ENCODE peak calls at places on chromosome 15, in ten cellular contexts. F is GM12864, O is foreskin fibroblast, E is GM12878, S is sigmoid colon, M is Calu3, Y is AG09309, G is GM13976, T is HFFc6, R is IMR-90. J is an unnamed sample.

GRCh38 chr15:96125681-96126080 is 204.8 kb upstream of the NR2F2 start:
- DNase-seq in F (no peak), O (peak), E (no peak), S (no peak), M (no peak), Y (no peak), G (no peak), T (peak), R (peak), J (no peak)

GRCh38 chr15:36982441-36982840 is 117.9 kb downstream of the MEIS2 start:
- DNase-seq in F (no peak), O (peak), E (no peak), S (no peak), M (no peak), Y (no peak), G (no peak), T (no peak), R (peak), J (no peak)

GRCh38 chr15:59764775-59765174 is 75.7 kb upstream of the BNIP2 start:
- DNase-seq in F (no peak), O (no peak), E (no peak), S (no peak), M (no peak), Y (no peak), G (no peak), T (no peak), R (no peak), J (no peak)

GRCh38 chr15:48544816-48545215 is 100.7 kb downstream of the FBN1 start:
- DNase-seq in F (no peak), O (peak), E (no peak), S (no peak), M (no peak), Y (no peak), G (no peak), T (peak), R (peak), J (no peak)

GRCh38 chr15:27486676-27487290 is 515.8 kb downstream of the GABRG3 start:
- DNase-seq in F (no peak), O (no peak), E (no peak), S (no peak), M (no peak), Y (no peak), G (no peak), T (no peak), R (no peak), J (no peak)

GRCh38 chr15:87576486-87577176 is 679.9 kb downstream of the NTRK3 start:
- DNase-seq in F (no peak), O (no peak), E (no peak), S (no peak), M (no peak), Y (no peak), G (no peak), T (no peak), R (no peak), J (no peak)

GRCh38 chr15:28960979-28961378 is 75.2 kb downstream of the APBA2 start:
- DNase-seq in F (no peak), O (peak), E (no peak), S (no peak), M (no peak), Y (peak), G (no peak), T (peak), R (peak), J (no peak)

GRCh38 chr15:72319985-72320671 is at the start of gene CELF6:
- DNase-seq in F (peak), O (peak), E (peak), S (peak), M (peak), Y (no peak), G (peak), T (peak), R (peak), J (peak)

GRCh38 chr15:94237903-94238302 is 6.5 kb downstream of the MCTP2 start:
- DNase-seq in F (no peak), O (no peak), E (no peak), S (no peak), M (no peak), Y (no peak), G (no peak), T (no peak), R (peak), J (no peak)

GRCh38 chr15:83786336-83786735 is 132.4 kb downstream of the ADAMTSL3 start:
- DNase-seq in F (no peak), O (no peak), E (no peak), S (no peak), M (no peak), Y (no peak), G (no peak), T (no peak), R (no peak), J (no peak)

GRCh38 chr15:73626072-73626471 is 7.1 kb downstream of the NPTN start:
- DNase-seq in F (no peak), O (no peak), E (no peak), S (no peak), M (no peak), Y (no peak), G (no peak), T (no peak), R (no peak), J (no peak)

GRCh38 chr15:90819850-90820249 is 48.5 kb upstream of the FURIN start:
- DNase-seq in F (no peak), O (no peak), E (no peak), S (peak), M (no peak), Y (no peak), G (no peak), T (no peak), R (no peak), J (no peak)

GRCh38 chr15:68558318-68559305 is 20.2 kb upstream of the CORO2B start:
- DNase-seq in F (no peak), O (peak), E (no peak), S (peak), M (peak), Y (no peak), G (no peak), T (no peak), R (no peak), J (no peak)

GRCh38 chr15:73326157-73326556 is 42.6 kb downstream of the HCN4 start:
- DNase-seq in F (no peak), O (no peak), E (no peak), S (peak), M (no peak), Y (no peak), G (peak), T (no peak), R (no peak), J (no peak)

GRCh38 chr15:50925281-50925680 is 16.8 kb downstream of the AP4E1 start:
- DNase-seq in F (no peak), O (peak), E (no peak), S (no peak), M (no peak), Y (no peak), G (no peak), T (no peak), R (no peak), J (no peak)

GRCh38 chr15:71548317-71548908 is 261.9 kb upstream of the NR2E3 start:
- DNase-seq in F (no peak), O (no peak), E (no peak), S (no peak), M (no peak), Y (no peak), G (no peak), T (no peak), R (no peak), J (no peak)

GRCh38 chr15:65888998-65889397 is 19.7 kb downstream of the RAB11A start:
- DNase-seq in F (no peak), O (no peak), E (no peak), S (no peak), M (no peak), Y (no peak), G (no peak), T (no peak), R (no peak), J (no peak)

GRCh38 chr15:65883571-65883970 is 14.3 kb downstream of the RAB11A start:
- DNase-seq in F (no peak), O (no peak), E (no peak), S (no peak), M (no peak), Y (no peak), G (no peak), T (no peak), R (no peak), J (no peak)

GRCh38 chr15:65884511-65884910 is 15.2 kb downstream of the RAB11A start:
- DNase-seq in F (no peak), O (no peak), E (no peak), S (no peak), M (no peak), Y (no peak), G (no peak), T (no peak), R (no peak), J (no peak)

GRCh38 chr15:65887565-65887964 is 18.3 kb downstream of the RAB11A start:
- DNase-seq in F (no peak), O (no peak), E (no peak), S (no peak), M (no peak), Y (no peak), G (no peak), T (no peak), R (no peak), J (no peak)

GRCh38 chr15:65885668-65886218 is 16.5 kb downstream of the RAB11A start:
- DNase-seq in F (no peak), O (no peak), E (no peak), S (no peak), M (no peak), Y (no peak), G (no peak), T (no peak), R (no peak), J (no peak)
- TF ChIP-seq CTCF in F (no peak), O (no peak), E (no peak), S (no peak), M (no peak), Y (no peak), G (no peak), T (no peak), R (no peak), J (no peak)

DNA sequence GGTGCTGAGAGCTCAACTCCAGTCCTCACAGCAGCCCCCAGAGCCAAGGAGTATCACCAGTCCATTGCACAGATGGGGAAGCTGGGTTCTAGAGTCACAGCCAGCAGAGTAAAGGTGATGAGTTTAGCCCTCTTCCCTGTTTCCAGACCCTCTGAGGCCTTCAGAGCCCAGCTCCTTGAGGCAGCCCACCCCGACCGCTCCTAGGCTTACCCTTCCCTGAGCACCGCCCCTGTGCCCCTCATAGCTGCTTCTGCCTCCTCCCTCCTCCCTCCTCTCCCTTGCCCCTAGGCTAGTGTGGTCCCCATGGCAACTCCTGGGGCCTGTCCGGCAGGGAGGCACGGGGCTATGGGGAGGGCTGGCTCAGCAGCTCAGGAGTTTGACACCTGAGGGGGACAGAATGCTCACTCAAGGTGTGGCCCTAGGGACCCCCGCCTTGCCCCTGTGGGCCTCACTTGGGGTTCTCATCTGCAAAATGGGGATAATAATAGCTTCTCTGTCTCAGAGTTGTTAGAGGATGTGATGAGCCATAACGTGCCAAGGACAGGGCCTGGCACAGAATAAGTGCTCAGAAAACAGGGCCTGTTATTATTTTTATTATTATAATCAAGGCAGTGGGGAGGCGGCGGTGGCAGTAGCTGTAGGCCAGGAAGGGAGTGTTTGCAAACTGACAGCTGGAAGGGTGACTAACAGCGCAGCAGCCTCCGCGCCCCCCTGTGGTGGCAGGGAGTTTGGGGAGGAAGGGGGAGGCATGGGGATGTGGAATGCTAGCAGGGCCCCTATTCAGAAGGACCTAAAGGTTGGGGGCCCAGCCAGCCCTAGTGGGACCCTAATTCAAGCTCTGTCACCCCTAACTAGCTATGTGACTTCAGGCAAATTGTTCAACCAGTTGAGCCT is 11.5 kb downstream of the CSK start:
- DNase-seq in F (no peak), O (no peak), E (no peak), S (peak), M (no peak), Y (no peak), G (no peak), T (no peak), R (no peak), J (no peak)
- TF ChIP-seq CTCF in F (peak), O (no peak), E (peak), S (no peak), M (no peak), Y (no peak), G (peak), T (no peak), R (no peak), J (no peak)

GRCh38 chr15:63041982-63042878 is at the start of gene TPM1:
- DNase-seq in F (no peak), O (peak), E (no peak), S (peak), M (peak), Y (peak), G (peak), T (peak), R (peak), J (peak)
- TF ChIP-seq CTCF in F (no peak), O (no peak), E (no peak), S (no peak), M (no peak), Y (peak), G (no peak), T (peak), R (peak), J (no peak)

DNA sequence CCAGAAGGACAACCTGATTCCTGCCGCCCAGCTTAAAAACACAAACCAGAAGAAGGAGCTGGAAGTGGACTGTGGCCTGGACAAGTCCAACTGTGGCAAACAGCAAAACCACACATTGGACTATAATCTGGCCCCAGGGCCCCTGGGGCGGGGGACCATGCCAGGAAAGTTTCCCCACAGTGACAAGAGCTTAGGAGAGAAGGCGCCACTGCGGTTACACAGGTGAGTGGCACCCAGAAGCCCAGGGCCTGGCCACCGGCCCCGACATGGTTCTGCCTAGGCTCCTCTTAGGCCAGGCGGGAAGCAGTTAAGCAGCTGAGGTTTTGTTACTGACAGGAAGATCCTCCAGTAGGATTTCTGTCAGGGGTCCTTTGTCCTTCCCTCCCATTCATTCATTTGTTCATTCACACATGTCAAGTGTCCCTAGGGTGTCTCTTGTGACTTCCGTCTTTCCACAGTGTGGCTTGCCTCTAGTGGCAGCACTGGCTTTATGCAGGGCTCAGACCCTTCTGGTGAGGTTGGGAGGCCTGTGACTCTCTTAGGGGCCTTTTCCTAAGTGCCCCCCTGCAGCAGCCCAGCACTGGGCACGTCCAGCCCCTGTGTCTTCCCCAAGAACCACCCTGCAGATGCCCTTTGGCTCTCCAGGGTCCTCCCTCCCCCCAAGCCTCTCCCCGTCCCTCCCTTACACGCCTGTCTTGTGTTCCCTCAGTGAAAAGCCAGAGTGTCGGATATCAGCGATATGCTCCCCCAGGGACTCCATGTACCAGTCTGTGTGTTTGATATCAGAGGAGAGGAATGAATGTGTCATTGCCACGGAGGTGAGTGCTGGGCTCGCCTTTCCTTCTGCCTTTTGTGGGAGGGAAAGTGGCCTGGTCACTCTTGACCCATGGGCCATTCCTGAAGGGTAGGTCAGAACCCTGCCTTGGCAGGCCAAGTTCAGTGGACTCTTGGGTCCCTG is 7.8 kb downstream of the DLL4 start:
- DNase-seq in F (no peak), O (peak), E (no peak), S (no peak), M (no peak), Y (no peak), G (no peak), T (no peak), R (peak), J (no peak)
- TF ChIP-seq CTCF in F (peak), O (no peak), E (peak), S (no peak), M (no peak), Y (no peak), G (peak), T (peak), R (no peak), J (peak)

DNA sequence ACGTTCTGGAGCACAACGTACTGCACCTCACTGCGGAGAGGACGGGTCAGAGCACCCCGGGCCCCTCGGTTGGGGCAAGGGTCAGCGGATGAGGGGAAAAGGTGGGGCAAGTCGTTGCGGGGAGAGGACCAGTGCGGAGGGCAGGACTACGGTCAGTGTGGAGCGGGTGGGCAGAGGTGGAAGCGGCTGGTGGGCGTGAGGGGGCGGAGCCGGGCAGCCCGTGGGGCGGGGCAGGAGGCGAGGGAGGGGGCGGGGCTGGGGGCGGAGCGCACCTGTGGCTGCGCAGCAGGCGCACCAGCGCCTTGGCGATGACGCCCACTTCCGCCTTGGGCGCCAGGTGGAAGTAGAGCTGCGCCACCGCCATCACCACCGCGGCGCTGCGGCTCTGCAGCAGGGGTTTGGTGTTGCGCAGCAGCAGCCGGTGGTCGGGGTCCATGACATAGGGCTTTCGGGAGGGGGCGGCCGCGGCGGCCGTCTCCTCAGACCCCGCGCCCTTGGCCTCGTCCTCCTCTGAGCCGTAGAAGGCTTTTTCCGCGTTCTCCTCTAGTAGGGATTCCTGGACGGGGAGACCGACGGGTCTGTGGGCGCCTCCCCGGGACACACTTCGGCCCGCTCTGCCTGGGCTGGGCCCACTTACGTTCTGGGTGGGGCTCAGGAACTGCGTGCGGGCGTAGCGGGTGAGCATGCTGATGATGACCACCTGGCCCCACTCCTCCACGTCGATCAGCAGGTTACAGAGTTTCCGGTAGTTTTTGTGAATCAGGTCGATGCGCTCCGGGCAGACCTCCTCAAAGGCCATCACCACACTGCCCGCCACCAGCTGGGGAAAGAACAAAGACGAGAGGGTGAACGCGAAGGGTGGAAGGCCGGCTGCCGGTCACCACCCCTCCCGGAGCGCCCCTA is 29.2 kb downstream of the AP3B2 start:
- DNase-seq in F (peak), O (no peak), E (no peak), S (peak), M (peak), Y (no peak), G (peak), T (no peak), R (no peak), J (peak)
- TF ChIP-seq CTCF in F (peak), O (no peak), E (peak), S (no peak), M (no peak), Y (no peak), G (peak), T (no peak), R (no peak), J (no peak)

GRCh38 chr15:89761009-89761831 is 10.2 kb upstream of the MESP1 start:
- DNase-seq in F (no peak), O (no peak), E (no peak), S (no peak), M (peak), Y (no peak), G (peak), T (no peak), R (no peak), J (no peak)
- TF ChIP-seq CTCF in F (no peak), O (no peak), E (no peak), S (no peak), M (peak), Y (no peak), G (no peak), T (peak), R (no peak), J (peak)

GRCh38 chr15:70436428-70436827 is 326.9 kb downstream of the UACA start:
- DNase-seq in F (peak), O (no peak), E (peak), S (no peak), M (no peak), Y (no peak), G (peak), T (no peak), R (no peak), J (no peak)

GRCh38 chr15:70439304-70439877 is 324.0 kb downstream of the UACA start:
- DNase-seq in F (no peak), O (no peak), E (no peak), S (no peak), M (no peak), Y (no peak), G (peak), T (no peak), R (no peak), J (no peak)

GRCh38 chr15:70438776-70439175 is 324.6 kb downstream of the UACA start:
- DNase-seq in F (no peak), O (no peak), E (no peak), S (no peak), M (no peak), Y (no peak), G (peak), T (no peak), R (no peak), J (no peak)

GRCh38 chr15:70437089-70437488 is 326.3 kb downstream of the UACA start:
- DNase-seq in F (no peak), O (no peak), E (no peak), S (no peak), M (no peak), Y (no peak), G (peak), T (no peak), R (no peak), J (no peak)

DNA sequence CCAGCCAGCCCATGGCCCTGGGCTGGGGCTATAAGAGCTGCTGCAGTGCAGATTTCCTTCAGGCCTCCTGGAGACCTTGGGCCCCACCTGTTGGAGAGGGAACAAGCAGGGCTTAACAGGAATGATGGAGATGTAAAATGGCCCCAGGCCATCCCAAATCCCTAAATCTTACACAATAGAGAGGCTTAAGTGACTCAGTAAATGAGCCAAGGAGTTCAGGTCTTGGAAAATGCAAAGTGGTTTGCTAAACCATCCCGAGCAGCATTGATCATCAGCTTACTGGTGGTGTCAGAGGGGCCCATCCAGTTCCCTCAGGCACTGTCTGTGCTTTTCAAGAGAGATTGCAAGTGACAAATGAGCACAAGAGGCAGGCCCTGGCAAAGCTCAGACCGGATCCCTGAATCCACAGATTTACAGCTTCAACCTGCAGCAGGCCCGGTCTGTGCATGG is 325.5 kb downstream of the UACA start:
- DNase-seq in F (no peak), O (peak), E (no peak), S (no peak), M (no peak), Y (no peak), G (peak), T (no peak), R (no peak), J (no peak)
- TF ChIP-seq CTCF in F (no peak), O (no peak), E (no peak), S (no peak), M (no peak), Y (no peak), G (no peak), T (no peak), R (no peak), J (no peak)